ENCODE peak calls at places on chromosomes 13 and 19, in four cellular contexts. H is fibroblast of pulmonary artery, D is AG10803, M is astrocyte of the spinal cord. R is an unnamed sample.

GRCh38 chr19:35793381-35794165 is 18.2 kb downstream of the ARHGAP33 start:
- DNase-seq in H (peak), D (peak), M (no peak), R (no peak)

GRCh38 chr19:41447732-41448332 is 4.9 kb downstream of the ERICH4 start:
- DNase-seq in H (no peak), D (no peak), M (no peak), R (no peak)

GRCh38 chr19:4977299-4978174 is 8.6 kb downstream of the KDM4B start:
- DNase-seq in H (peak), D (peak), M (peak), R (no peak)

GRCh38 chr13:23751195-23751594 is 138.0 kb downstream of the MIPEP start:
- DNase-seq in H (no peak), D (no peak), M (peak), R (no peak)

GRCh38 chr19:27729332-27729731 is 1483.6 kb downstream of the UQCRFS1 start:
- DNase-seq in H (no peak), D (no peak), M (no peak), R (no peak)

GRCh38 chr19:45879971-45880370 is 6.0 kb downstream of the IRF2BP1 start:
- DNase-seq in H (no peak), D (no peak), M (no peak), R (no peak)

GRCh38 chr13:45299194-45299593 is 41.8 kb downstream of the TPT1 start:
- DNase-seq in H (peak), D (peak), M (peak), R (no peak)

GRCh38 chr13:45564108-45564507 is 51.4 kb downstream of the ERICH6B start:
- DNase-seq in H (peak), D (peak), M (peak), R (no peak)

GRCh38 chr13:105445793-105446192 is 1089.7 kb downstream of the EFNB2 start:
- DNase-seq in H (no peak), D (no peak), M (peak), R (no peak)

GRCh38 chr13:32687275-32687674 is 101.0 kb downstream of the PDS5B start:
- DNase-seq in H (no peak), D (no peak), M (no peak), R (no peak)

GRCh38 chr19:10603873-10604459 is 16.9 kb upstream of the AP1M2 start:
- DNase-seq in H (peak), D (peak), M (peak), R (peak)

GRCh38 chr13:99351772-99352171 is 44.6 kb upstream of the GPR183 start:
- DNase-seq in H (no peak), D (no peak), M (no peak), R (no peak)

GRCh38 chr19:7654401-7654800 is 14.4 kb upstream of the RETN start:
- DNase-seq in H (no peak), D (peak), M (no peak), R (no peak)

GRCh38 chr19:7655581-7655980 is 13.3 kb upstream of the RETN start:
- DNase-seq in H (no peak), D (no peak), M (no peak), R (no peak)

GRCh38 chr19:7657047-7657779 is 11.6 kb upstream of the RETN start:
- DNase-seq in H (no peak), D (peak), M (no peak), R (no peak)

GRCh38 chr19:7662657-7663056 is 6.2 kb upstream of the RETN start:
- DNase-seq in H (no peak), D (no peak), M (no peak), R (no peak)

GRCh38 chr19:7658219-7658686 is 10.6 kb upstream of the RETN start:
- DNase-seq in H (no peak), D (no peak), M (no peak), R (no peak)
- H3K4me3 ChIP-seq in H (no peak), D (no peak), M (no peak), R (no peak)

GRCh38 chr13:110944121-110944967 is 29.5 kb upstream of the ANKRD10 start:
- DNase-seq in H (peak), D (peak), M (peak), R (no peak)
- TF ChIP-seq CTCF in H (peak), D (peak), M (peak), R (peak)

DNA sequence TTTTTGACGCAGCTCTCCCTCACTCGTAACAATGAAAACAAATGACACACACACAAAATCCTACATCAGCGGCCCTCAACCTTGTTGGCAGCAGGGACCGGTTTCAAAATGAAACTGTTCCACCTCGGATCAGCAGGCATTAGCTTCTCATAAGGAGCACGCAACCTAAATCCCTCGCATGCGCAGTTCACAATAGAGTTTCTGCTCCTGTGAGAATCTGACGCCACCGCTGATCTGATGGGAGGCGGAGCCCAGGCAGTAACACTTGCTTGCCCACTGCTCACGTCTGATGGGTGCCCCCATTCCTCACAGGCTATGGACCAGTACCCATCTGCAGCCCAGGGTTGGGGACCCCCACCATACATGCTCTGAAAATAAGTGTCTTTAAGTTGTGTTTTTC is 43.4 kb downstream of the DHRS12 start:
- DNase-seq in H (no peak), D (no peak), M (no peak), R (no peak)
- H3K4me3 ChIP-seq in H (no peak), D (no peak), M (no peak), R (no peak)

GRCh38 chr19:37172368-37173366 is at the start of gene ZNF585A:
- DNase-seq in H (peak), D (peak), M (peak), R (peak)
- TF ChIP-seq CTCF in H (peak), D (peak), M (peak), R (peak)

GRCh38 chr13:22128413-22129198 is 457.7 kb downstream of the FGF9 start:
- DNase-seq in H (no peak), D (no peak), M (no peak), R (no peak)
- H3K4me3 ChIP-seq in H (no peak), D (no peak), M (no peak), R (no peak)

R was measured in right atrium auricular region.